ENCODE peak calls at places on chromosomes 7 and 10, in six cellular contexts. One of them, this sample, is unnamed.

GRCh38 chr10:122206471-122207065 is 64.5 kb upstream of the BTBD16 start:
- DNase-seq in hepatocyte: no peak
- DNase-seq in right lobe of liver: peak; percentile 4
- DNase-seq in OCI-LY7: no peak
- DNase-seq in body of pancreas: no peak
- DNase-seq in RWPE1: peak; percentile 16
- DNase-seq in this sample: no peak

GRCh38 chr7:116576350-116577319 is 51.8 kb downstream of the CAV1 start:
- DNase-seq in hepatocyte: peak; percentile 35
- DNase-seq in right lobe of liver: no peak
- DNase-seq in OCI-LY7: no peak
- DNase-seq in body of pancreas: no peak
- DNase-seq in RWPE1: peak; percentile 74
- DNase-seq in this sample: peak; percentile 51

GRCh38 chr10:125060851-125061556 is 99.4 kb downstream of the CTBP2 start:
- DNase-seq in hepatocyte: peak; percentile 88
- DNase-seq in right lobe of liver: peak; percentile 85
- DNase-seq in OCI-LY7: peak; percentile 73
- DNase-seq in body of pancreas: peak; percentile 87
- DNase-seq in RWPE1: peak; percentile 72
- DNase-seq in this sample: peak; percentile 67

GRCh38 chr10:49552277-49552676 is 13.4 kb upstream of the ERCC6 start:
- DNase-seq in hepatocyte: peak; percentile 25
- DNase-seq in right lobe of liver: no peak
- DNase-seq in OCI-LY7: no peak
- DNase-seq in body of pancreas: no peak
- DNase-seq in RWPE1: peak; percentile 80
- DNase-seq in this sample: peak; percentile 67

GRCh38 chr10:3054183-3054815 is 13.0 kb upstream of the PFKP start:
- DNase-seq in hepatocyte: no peak
- DNase-seq in right lobe of liver: no peak
- DNase-seq in OCI-LY7: no peak
- DNase-seq in body of pancreas: no peak
- DNase-seq in RWPE1: no peak
- DNase-seq in this sample: no peak

GRCh38 chr7:101690061-101690460 is 61.0 kb upstream of the MYL10 start:
- DNase-seq in hepatocyte: peak; percentile 60
- DNase-seq in right lobe of liver: no peak
- DNase-seq in OCI-LY7: no peak
- DNase-seq in body of pancreas: no peak
- DNase-seq in RWPE1: no peak
- DNase-seq in this sample: no peak

GRCh38 chr10:88687853-88688467 is 18.1 kb upstream of the LIPK start:
- DNase-seq in hepatocyte: peak; percentile 19
- DNase-seq in right lobe of liver: no peak
- DNase-seq in OCI-LY7: peak; percentile 26
- DNase-seq in body of pancreas: no peak
- DNase-seq in RWPE1: peak; percentile 58
- DNase-seq in this sample: no peak

GRCh38 chr10:79135790-79136189 is 67.0 kb downstream of the ZMIZ1 start:
- DNase-seq in hepatocyte: no peak
- DNase-seq in right lobe of liver: no peak
- DNase-seq in OCI-LY7: no peak
- DNase-seq in body of pancreas: no peak
- DNase-seq in RWPE1: no peak
- DNase-seq in this sample: no peak

GRCh38 chr7:138963675-138964074 is 17.5 kb downstream of the KIAA1549 start:
- DNase-seq in hepatocyte: no peak
- DNase-seq in right lobe of liver: no peak
- DNase-seq in OCI-LY7: no peak
- DNase-seq in body of pancreas: no peak
- DNase-seq in RWPE1: no peak
- DNase-seq in this sample: no peak

GRCh38 chr7:128162666-128163065 is 78.4 kb upstream of the LEP start:
- DNase-seq in hepatocyte: no peak
- DNase-seq in right lobe of liver: no peak
- DNase-seq in OCI-LY7: no peak
- DNase-seq in body of pancreas: no peak
- DNase-seq in RWPE1: no peak
- DNase-seq in this sample: no peak

GRCh38 chr7:128165927-128166420 is 75.1 kb upstream of the LEP start:
- DNase-seq in hepatocyte: no peak
- DNase-seq in right lobe of liver: no peak
- DNase-seq in OCI-LY7: no peak
- DNase-seq in body of pancreas: no peak
- DNase-seq in RWPE1: no peak
- DNase-seq in this sample: no peak

GRCh38 chr7:128164955-128165670 is 76.0 kb upstream of the LEP start:
- DNase-seq in hepatocyte: no peak
- DNase-seq in right lobe of liver: no peak
- DNase-seq in OCI-LY7: no peak
- DNase-seq in body of pancreas: no peak
- DNase-seq in RWPE1: no peak
- DNase-seq in this sample: no peak

GRCh38 chr7:128163473-128163872 is 77.6 kb upstream of the LEP start:
- DNase-seq in hepatocyte: no peak
- DNase-seq in right lobe of liver: no peak
- DNase-seq in OCI-LY7: no peak
- DNase-seq in body of pancreas: no peak
- DNase-seq in RWPE1: no peak
- DNase-seq in this sample: no peak

GRCh38 chr7:128164061-128164954 is 76.8 kb upstream of the LEP start:
- DNase-seq in hepatocyte: peak; percentile 52
- DNase-seq in right lobe of liver: no peak
- DNase-seq in OCI-LY7: no peak
- DNase-seq in body of pancreas: peak; percentile 33
- DNase-seq in RWPE1: peak; percentile 87
- DNase-seq in this sample: peak; percentile 96
- H3K27ac ChIP-seq in hepatocyte: peak overlapping the region; percentile 30
- H3K27ac ChIP-seq in right lobe of liver: no peak overlapping the region
- H3K27ac ChIP-seq in OCI-LY7: no peak overlapping the region
- H3K27ac ChIP-seq in body of pancreas: no peak overlapping the region
- H3K27ac ChIP-seq in RWPE1: peak overlapping the region; percentile 74
- H3K27ac ChIP-seq in this sample: peak overlapping the region; percentile 100

DNA sequence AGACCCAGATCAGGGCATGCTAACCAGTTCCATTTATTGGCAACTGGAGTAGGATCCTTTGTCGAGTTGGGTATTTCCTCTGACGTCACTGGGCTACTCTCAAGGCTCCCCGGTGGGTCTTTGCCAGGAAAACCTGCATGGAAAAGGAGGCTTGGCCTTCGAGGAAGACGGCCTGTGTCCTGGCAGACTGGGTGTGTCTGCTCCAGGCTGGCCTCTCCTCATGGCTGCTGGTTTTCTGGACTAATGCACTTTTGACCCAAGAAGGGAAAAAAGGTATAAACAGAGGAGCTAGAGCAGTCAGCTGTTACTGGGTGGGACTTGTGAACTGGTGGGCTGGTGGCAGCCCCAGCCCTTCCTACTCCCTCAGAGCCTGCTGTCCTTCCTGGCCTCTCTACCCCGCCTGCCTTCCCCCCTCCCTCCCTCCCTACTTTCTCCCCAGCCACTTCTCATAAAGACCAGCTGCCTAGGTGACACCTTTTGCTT is 102.0 kb upstream of the MKLN1 start:
- DNase-seq in hepatocyte: peak; percentile 74
- DNase-seq in right lobe of liver: no peak
- DNase-seq in OCI-LY7: no peak
- DNase-seq in body of pancreas: peak; percentile 83
- DNase-seq in RWPE1: peak; percentile 13
- DNase-seq in this sample: no peak
- H3K27ac ChIP-seq in hepatocyte: peak overlapping the region; percentile 96
- H3K27ac ChIP-seq in right lobe of liver: peak overlapping the region; percentile 73
- H3K27ac ChIP-seq in OCI-LY7: no peak overlapping the region
- H3K27ac ChIP-seq in body of pancreas: peak overlapping the region; percentile 63
- H3K27ac ChIP-seq in RWPE1: peak overlapping the region; percentile 33
- H3K27ac ChIP-seq in this sample: no peak overlapping the region

GRCh38 chr7:1466524-1467271 is 7.4 kb upstream of the MICALL2 start:
- DNase-seq in hepatocyte: peak; percentile 91
- DNase-seq in right lobe of liver: peak; percentile 77
- DNase-seq in OCI-LY7: no peak
- DNase-seq in body of pancreas: peak; percentile 64
- DNase-seq in RWPE1: peak; percentile 30
- DNase-seq in this sample: peak; percentile 87
- H3K27ac ChIP-seq in hepatocyte: peak overlapping the region; percentile 91
- H3K27ac ChIP-seq in right lobe of liver: peak overlapping the region; percentile 65
- H3K27ac ChIP-seq in OCI-LY7: no peak overlapping the region
- H3K27ac ChIP-seq in body of pancreas: no peak overlapping the region
- H3K27ac ChIP-seq in RWPE1: peak overlapping the region; percentile 68
- H3K27ac ChIP-seq in this sample: no peak overlapping the region

GRCh38 chr10:4243169-4243568 is 458.2 kb upstream of the KLF6 start:
- DNase-seq in hepatocyte: no peak
- DNase-seq in right lobe of liver: no peak
- DNase-seq in OCI-LY7: no peak
- DNase-seq in body of pancreas: no peak
- DNase-seq in RWPE1: no peak
- DNase-seq in this sample: no peak
- H3K27ac ChIP-seq in hepatocyte: peak overlapping the region; percentile 90
- H3K27ac ChIP-seq in right lobe of liver: peak overlapping the region; percentile 1
- H3K27ac ChIP-seq in OCI-LY7: no peak overlapping the region
- H3K27ac ChIP-seq in body of pancreas: peak overlapping the region; percentile 56
- H3K27ac ChIP-seq in RWPE1: no peak overlapping the region
- H3K27ac ChIP-seq in this sample: peak overlapping the region; percentile 78

DNA sequence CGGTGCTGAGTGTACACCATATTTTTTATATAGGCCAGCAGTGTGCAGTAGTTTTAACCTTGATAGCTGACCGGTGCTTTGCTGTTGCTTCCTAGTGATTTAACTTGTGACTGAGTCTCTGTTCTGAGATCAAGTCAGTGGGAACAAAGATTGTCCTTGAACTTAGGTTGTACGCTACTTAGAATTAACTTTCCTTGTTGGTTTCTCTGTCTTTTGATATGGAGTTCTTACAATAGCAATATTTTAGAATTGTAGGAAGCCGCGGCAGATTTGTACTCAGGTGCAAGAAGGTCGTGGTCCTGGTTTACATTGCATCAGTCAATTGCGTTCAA is 1.3 kb downstream of the DDX21 start:
- DNase-seq in hepatocyte: no peak
- DNase-seq in right lobe of liver: no peak
- DNase-seq in OCI-LY7: no peak
- DNase-seq in body of pancreas: no peak
- DNase-seq in RWPE1: no peak
- DNase-seq in this sample: no peak
- H3K27ac ChIP-seq in hepatocyte: peak overlapping the region; percentile 96
- H3K27ac ChIP-seq in right lobe of liver: peak overlapping the region; percentile 64
- H3K27ac ChIP-seq in OCI-LY7: peak overlapping the region; percentile 86
- H3K27ac ChIP-seq in body of pancreas: peak overlapping the region; percentile 74
- H3K27ac ChIP-seq in RWPE1: no peak overlapping the region
- H3K27ac ChIP-seq in this sample: peak overlapping the region; percentile 86

GRCh38 chr10:60428387-60428737 is 38.7 kb upstream of the ANK3 start:
- DNase-seq in hepatocyte: no peak
- DNase-seq in right lobe of liver: no peak
- DNase-seq in OCI-LY7: no peak
- DNase-seq in body of pancreas: no peak
- DNase-seq in RWPE1: no peak
- DNase-seq in this sample: no peak
- H3K27ac ChIP-seq in hepatocyte: peak overlapping the region; percentile 7
- H3K27ac ChIP-seq in right lobe of liver: no peak overlapping the region
- H3K27ac ChIP-seq in OCI-LY7: no peak overlapping the region
- H3K27ac ChIP-seq in body of pancreas: no peak overlapping the region
- H3K27ac ChIP-seq in RWPE1: no peak overlapping the region
- H3K27ac ChIP-seq in this sample: no peak overlapping the region

DNA sequence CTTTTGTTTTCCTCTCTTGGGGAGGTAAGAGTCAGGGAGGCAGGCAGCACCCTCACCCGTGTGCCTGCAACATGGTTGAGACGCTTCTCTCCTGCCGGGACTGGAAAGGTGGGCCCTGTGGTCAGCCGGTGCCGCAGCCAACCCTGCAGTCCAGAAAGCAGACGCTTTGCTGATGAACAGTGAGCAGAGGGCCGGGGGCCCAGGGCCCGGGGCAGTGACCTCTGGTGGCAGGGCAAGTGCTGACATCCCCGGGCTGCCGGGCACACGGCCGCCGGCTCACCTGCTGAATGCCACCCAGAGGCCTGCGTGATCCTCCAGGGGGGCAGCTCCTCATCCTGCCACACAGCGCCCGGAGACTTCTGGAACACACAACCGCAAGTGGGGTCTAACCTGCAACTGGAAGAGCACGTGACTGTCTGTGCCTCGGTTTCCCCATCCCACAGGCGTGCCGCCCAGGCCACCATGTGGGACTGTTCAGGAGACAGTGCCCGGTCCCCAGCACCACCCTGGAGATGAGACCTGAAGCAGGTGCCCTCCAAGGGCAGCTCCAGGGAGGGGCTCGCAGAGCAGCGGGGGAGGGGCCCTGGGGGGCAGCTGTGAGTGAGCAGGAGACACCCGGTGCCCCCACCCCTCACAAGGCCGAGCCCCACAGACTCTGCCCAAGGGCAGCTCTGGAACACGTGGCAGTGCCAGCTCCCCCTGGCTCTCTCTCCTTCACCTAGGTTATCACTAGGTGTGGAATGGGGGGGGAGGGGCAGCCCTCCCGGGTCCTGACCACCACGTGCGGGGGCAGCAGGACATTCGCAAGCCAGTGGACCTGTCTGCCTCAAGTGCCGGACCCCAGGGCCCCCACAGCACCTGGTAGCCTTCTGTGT is 2.2 kb upstream of the ADGRA1 start:
- DNase-seq in hepatocyte: no peak
- DNase-seq in right lobe of liver: no peak
- DNase-seq in OCI-LY7: no peak
- DNase-seq in body of pancreas: no peak
- DNase-seq in RWPE1: no peak
- DNase-seq in this sample: no peak
- H3K27ac ChIP-seq in hepatocyte: no peak overlapping the region
- H3K27ac ChIP-seq in right lobe of liver: no peak overlapping the region
- H3K27ac ChIP-seq in OCI-LY7: no peak overlapping the region
- H3K27ac ChIP-seq in body of pancreas: no peak overlapping the region
- H3K27ac ChIP-seq in RWPE1: no peak overlapping the region
- H3K27ac ChIP-seq in this sample: no peak overlapping the region

GRCh38 chr10:86785021-86785420 is 28.6 kb downstream of the BMPR1A start:
- DNase-seq in hepatocyte: no peak
- DNase-seq in right lobe of liver: no peak
- DNase-seq in OCI-LY7: no peak
- DNase-seq in body of pancreas: no peak
- DNase-seq in RWPE1: no peak
- DNase-seq in this sample: no peak

GRCh38 chr10:86790394-86790793 is 34.0 kb downstream of the BMPR1A start:
- DNase-seq in hepatocyte: no peak
- DNase-seq in right lobe of liver: no peak
- DNase-seq in OCI-LY7: no peak
- DNase-seq in body of pancreas: no peak
- DNase-seq in RWPE1: no peak
- DNase-seq in this sample: no peak

GRCh38 chr10:86785968-86786367 is 29.5 kb downstream of the BMPR1A start:
- DNase-seq in hepatocyte: no peak
- DNase-seq in right lobe of liver: no peak
- DNase-seq in OCI-LY7: no peak
- DNase-seq in body of pancreas: no peak
- DNase-seq in RWPE1: no peak
- DNase-seq in this sample: no peak

GRCh38 chr10:86782691-86783418 is 26.4 kb downstream of the BMPR1A start:
- DNase-seq in hepatocyte: no peak
- DNase-seq in right lobe of liver: no peak
- DNase-seq in OCI-LY7: no peak
- DNase-seq in body of pancreas: no peak
- DNase-seq in RWPE1: no peak
- DNase-seq in this sample: no peak

GRCh38 chr10:86786368-86786767 is 29.9 kb downstream of the BMPR1A start:
- DNase-seq in hepatocyte: no peak
- DNase-seq in right lobe of liver: no peak
- DNase-seq in OCI-LY7: no peak
- DNase-seq in body of pancreas: peak; percentile 11
- DNase-seq in RWPE1: no peak
- DNase-seq in this sample: no peak
- H3K27ac ChIP-seq in hepatocyte: peak overlapping the region; percentile 10
- H3K27ac ChIP-seq in right lobe of liver: no peak overlapping the region
- H3K27ac ChIP-seq in OCI-LY7: no peak overlapping the region
- H3K27ac ChIP-seq in body of pancreas: peak overlapping the region; percentile 64
- H3K27ac ChIP-seq in RWPE1: no peak overlapping the region
- H3K27ac ChIP-seq in this sample: no peak overlapping the region